ENCODE peak calls at places on chromosome 22, in seven cellular contexts. M is NCI-H1105 treated with DMSO at 0.1 percent for 48 hours, Q is GM10248, F is NCI-H1092, R is NCI-H460, W is GM04504, S is A673. X is an unnamed sample.

GRCh38 chr22:47374901-47375575 is 612.6 kb downstream of the TBC1D22A start:
- DNase-seq in S (no peak), R (no peak), Q (no peak), F (no peak), W (no peak), M (no peak), X (no peak)

GRCh38 chr22:22357024-22357868 is 112.7 kb downstream of the VPREB1 start:
- DNase-seq in F (peak), Q (peak), W (peak), R (peak), S (peak), M (peak), X (no peak)

GRCh38 chr22:43272301-43272700 is 70.9 kb downstream of the SCUBE1 start:
- DNase-seq in R (no peak), M (no peak), Q (no peak), F (no peak), W (no peak), S (no peak), X (no peak)

GRCh38 chr22:27420186-27420816 is 381.3 kb downstream of the MN1 start:
- DNase-seq in W (no peak), M (no peak), R (no peak), F (no peak), S (no peak), Q (no peak), X (no peak)

GRCh38 chr22:30704978-30705377 is 10.3 kb downstream of the OSBP2 start:
- DNase-seq in W (no peak), Q (no peak), M (no peak), R (no peak), S (no peak), F (no peak), X (no peak)

GRCh38 chr22:49487950-49488349 is 339.7 kb downstream of the BRD1 start:
- DNase-seq in F (no peak), S (peak), W (no peak), Q (no peak), R (no peak), M (no peak), X (no peak)

GRCh38 chr22:36790648-36791047 is 14.7 kb upstream of the IFT27 start:
- DNase-seq in M (no peak), F (no peak), Q (peak), R (no peak), S (no peak), W (no peak), X (no peak)

GRCh38 chr22:25564979-25565677 is 653 bp downstream of the GRK3 start:
- DNase-seq in W (no peak), R (no peak), F (no peak), S (no peak), Q (no peak), M (peak), X (no peak)

GRCh38 chr22:33971561-33971961 is 51.3 kb upstream of the LARGE1 start:
- DNase-seq in R (no peak), Q (no peak), S (no peak), F (no peak), W (no peak), M (no peak), X (no peak)

GRCh38 chr22:19868773-19869471 is 14.2 kb upstream of the GNB1L start:
- DNase-seq in M (no peak), Q (no peak), F (no peak), S (no peak), W (no peak), R (no peak), X (no peak)

GRCh38 chr22:24404561-24405275 is 22.7 kb upstream of the ADORA2A start:
- DNase-seq in W (no peak), S (no peak), F (no peak), Q (no peak), R (no peak), M (no peak), X (no peak)

GRCh38 chr22:43693245-43693644 is 118.9 kb downstream of the EFCAB6 start:
- DNase-seq in F (no peak), W (no peak), Q (no peak), S (no peak), R (no peak), M (no peak), X (no peak)

GRCh38 chr22:35904752-35905151 is 123.9 kb downstream of the RBFOX2 start:
- DNase-seq in Q (no peak), F (no peak), R (no peak), M (no peak), S (no peak), W (no peak), X (no peak)

GRCh38 chr22:26952654-26953379 is 295.4 kb downstream of the MIAT start:
- DNase-seq in S (no peak), Q (no peak), W (no peak), F (no peak), M (peak), R (no peak), X (no peak)

GRCh38 chr22:50529416-50530279 is at the start of gene TYMP:
- DNase-seq in R (no peak), S (no peak), F (no peak), Q (peak), W (no peak), M (no peak), X (no peak)

GRCh38 chr22:37155971-37156370 is 6.3 kb upstream of the IL2RB start:
- DNase-seq in Q (no peak), R (no peak), M (no peak), F (no peak), S (no peak), W (no peak), X (no peak)